ENCODE peak calls at places on chromosomes 5 and 9, in seven cellular contexts. P is AG09319, D is GM13976, J is NCI-H1092, S is NCI-H774, N is ELR, Q is nucleus accumbens. H is an unnamed sample.

GRCh38 chr9:134518004-134518606 is 123.5 kb upstream of the COL5A1 start:
- DNase-seq in J (no peak), S (no peak), D (no peak), N (no peak), Q (no peak), P (no peak), H (no peak)

GRCh38 chr9:82645591-82645990 is 417.4 kb downstream of the RASEF start:
- DNase-seq in D (no peak), J (no peak), Q (no peak), N (no peak), S (no peak), P (no peak), H (no peak)

GRCh38 chr5:1509346-1510085 is 14.2 kb downstream of the LPCAT1 start:
- DNase-seq in D (no peak), S (no peak), N (no peak), P (no peak), J (no peak), Q (no peak), H (peak)

GRCh38 chr9:83245979-83246659 is 183.2 kb upstream of the RASEF start:
- DNase-seq in Q (no peak), J (no peak), N (no peak), P (no peak), S (no peak), D (no peak), H (no peak)

GRCh38 chr5:45507174-45507573 is 189.0 kb downstream of the HCN1 start:
- DNase-seq in D (no peak), J (peak), S (peak), N (no peak), Q (no peak), P (no peak), H (no peak)

GRCh38 chr5:5521478-5521877 is 99.0 kb downstream of the ICE1 start:
- DNase-seq in N (no peak), J (no peak), D (no peak), P (no peak), Q (no peak), S (no peak), H (no peak)

GRCh38 chr9:23153058-23153457 is 673.0 kb downstream of the ELAVL2 start:
- DNase-seq in P (no peak), S (no peak), D (no peak), J (no peak), N (peak), Q (no peak), H (no peak)

GRCh38 chr5:176737001-176737745 is 73.2 kb upstream of the UNC5A start:
- DNase-seq in Q (no peak), J (no peak), N (no peak), P (no peak), D (peak), S (no peak), H (peak)

GRCh38 chr5:178872302-178872701 is 12.5 kb downstream of the ZNF354B start:
- DNase-seq in S (no peak), P (no peak), D (no peak), N (no peak), J (no peak), Q (no peak), H (no peak)

GRCh38 chr5:144142030-144142825 is 28.2 kb downstream of the YIPF5 start:
- DNase-seq in D (peak), S (peak), N (peak), J (no peak), P (no peak), Q (no peak), H (no peak)

GRCh38 chr9:128190013-128190412 is 1.4 kb downstream of the CIZ1 start:
- DNase-seq in J (no peak), D (no peak), P (no peak), N (no peak), S (no peak), Q (no peak), H (no peak)